ENCODE peak calls at places on chromosome 4, in five cellular contexts. N, Z, D, V and U are unnamed samples.

GRCh38 chr4:155758500-155759371 is at the start of gene GUCY1B1:
- DNase-seq in D (peak), N (peak), V (no peak), Z (peak), U (peak)

GRCh38 chr4:850323-850945 is 24.5 kb upstream of the CPLX1 start:
- DNase-seq in N (no peak), Z (no peak), D (no peak), V (no peak), U (no peak)

GRCh38 chr4:20532871-20533870 is 167.1 kb upstream of the PACRGL start:
- DNase-seq in D (no peak), V (no peak), N (no peak), Z (no peak), U (no peak)

GRCh38 chr4:131638776-131639175 is 1510.3 kb upstream of the PCDH10 start:
- DNase-seq in N (no peak), V (no peak), D (no peak), Z (no peak), U (no peak)

GRCh38 chr4:52017809-52018208 is 2.4 kb downstream of the LRRC66 start:
- DNase-seq in V (no peak), N (no peak), Z (no peak), D (no peak), U (no peak)

GRCh38 chr4:15882675-15883086 is 55.9 kb downstream of the FGFBP1 start:
- DNase-seq in Z (peak), D (peak), N (peak), V (peak), U (peak)

GRCh38 chr4:123444298-123444731 is 47.7 kb downstream of the SPRY1 start:
- DNase-seq in Z (peak), N (no peak), V (peak), D (peak), U (no peak)

GRCh38 chr4:172983014-172983413 is 185.6 kb upstream of the GALNT7 start:
- DNase-seq in D (no peak), Z (no peak), N (no peak), V (no peak), U (no peak)

GRCh38 chr4:111596491-111596890 is 548.8 kb upstream of the FAM241A start:
- DNase-seq in V (no peak), Z (no peak), N (no peak), D (no peak), U (no peak)

GRCh38 chr4:39563448-39563847 is 36.2 kb upstream of the UGDH start:
- DNase-seq in V (no peak), D (no peak), Z (no peak), N (no peak), U (no peak)

GRCh38 chr4:107037188-107037587 is 1.1 kb upstream of the DKK2 start:
- DNase-seq in D (peak), Z (peak), N (peak), V (no peak), U (no peak)

GRCh38 chr4:176413171-176413570 is 93.4 kb downstream of the SPCS3 start:
- DNase-seq in V (no peak), N (no peak), Z (no peak), D (no peak), U (no peak)

GRCh38 chr4:4327652-4328121 is 37.6 kb downstream of the ZBTB49 start:
- DNase-seq in V (peak), N (peak), Z (peak), D (no peak), U (no peak)

GRCh38 chr4:188372856-188373255 is 233.6 kb downstream of the TRIML1 start:
- DNase-seq in D (no peak), N (no peak), V (peak), Z (no peak), U (no peak)

GRCh38 chr4:74037076-74037475 is 1.4 kb downstream of the CXCL3 start:
- DNase-seq in D (no peak), Z (no peak), N (no peak), V (no peak), U (no peak)

GRCh38 chr4:174604198-174604597 is 81.9 kb upstream of the HPGD start:
- DNase-seq in D (no peak), N (no peak), V (no peak), Z (no peak), U (no peak)

GRCh38 chr4:165203541-165204461 is 3.6 kb upstream of the KLHL2 start:
- DNase-seq in Z (no peak), V (no peak), N (no peak), D (no peak), U (no peak)

GRCh38 chr4:1763550-1764080 is 29.5 kb upstream of the FGFR3 start:
- DNase-seq in Z (no peak), D (peak), N (no peak), V (peak), U (peak)

GRCh38 chr4:41590591-41590990 is 52.6 kb downstream of the LIMCH1 start:
- DNase-seq in V (no peak), Z (peak), N (no peak), D (no peak), U (no peak)

GRCh38 chr4:173346074-173346473 is 11.9 kb upstream of the HMGB2 start:
- DNase-seq in D (no peak), N (no peak), V (no peak), Z (no peak), U (no peak)

GRCh38 chr4:64780664-64781063 is 371.4 kb upstream of the TECRL start:
- DNase-seq in V (no peak), D (no peak), N (no peak), Z (no peak), U (no peak)

GRCh38 chr4:86019906-86020305 is 339.9 kb downstream of the MAPK10 start:
- DNase-seq in V (no peak), N (no peak), Z (no peak), D (no peak), U (no peak)

GRCh38 chr4:180098601-180099000 is 2144.6 kb upstream of the TENM3 start:
- DNase-seq in D (no peak), V (no peak), N (no peak), Z (no peak), U (no peak)

DNA sequence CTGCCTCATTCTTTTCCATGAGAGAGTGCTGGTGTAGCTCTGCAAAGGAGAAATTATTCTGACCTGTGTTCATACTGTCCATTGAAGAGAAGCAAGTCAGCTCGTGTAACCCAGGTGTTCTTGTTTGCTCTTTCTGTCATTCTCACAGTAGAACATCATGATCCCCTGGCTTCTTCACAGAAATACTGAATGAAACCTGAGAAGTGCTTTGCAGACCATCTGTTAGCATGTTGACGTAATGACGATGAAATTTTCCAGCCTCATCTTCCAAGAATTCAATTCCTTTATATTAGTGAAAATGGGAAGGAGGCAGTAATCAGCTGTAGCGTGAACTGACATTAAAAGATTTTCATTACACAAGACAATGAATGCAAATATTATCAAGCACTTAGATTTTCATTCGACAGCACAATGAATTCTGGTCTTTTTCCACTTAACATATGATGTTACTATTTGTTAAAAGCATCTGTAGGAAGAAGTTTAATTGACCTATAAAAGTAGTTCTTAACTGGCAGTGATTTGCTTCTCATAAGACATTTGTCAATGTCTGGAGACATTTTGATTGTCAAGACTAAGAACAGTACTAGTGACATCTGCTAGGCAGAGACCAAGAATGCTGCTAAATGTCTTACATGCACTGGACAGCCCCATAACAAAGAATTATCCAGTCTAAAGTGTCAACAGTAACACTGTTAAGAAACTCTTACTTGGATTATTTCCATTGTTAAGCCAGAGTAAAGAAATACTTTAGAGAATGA is 246.3 kb downstream of the BANK1 start:
- DNase-seq in D (no peak), Z (no peak), V (no peak), N (no peak), U (no peak)
- TF ChIP-seq EP300 in D (no peak), Z (no peak), V (no peak), N (no peak), U (no peak)

GRCh38 chr4:77273412-77273811 is 116.4 kb downstream of the CCNG2 start:
- DNase-seq in D (no peak), N (no peak), V (no peak), Z (no peak), U (no peak)
- TF ChIP-seq POLR2AphosphoS5 in D (no peak), N (no peak), V (no peak), Z (no peak), U (no peak)

DNA sequence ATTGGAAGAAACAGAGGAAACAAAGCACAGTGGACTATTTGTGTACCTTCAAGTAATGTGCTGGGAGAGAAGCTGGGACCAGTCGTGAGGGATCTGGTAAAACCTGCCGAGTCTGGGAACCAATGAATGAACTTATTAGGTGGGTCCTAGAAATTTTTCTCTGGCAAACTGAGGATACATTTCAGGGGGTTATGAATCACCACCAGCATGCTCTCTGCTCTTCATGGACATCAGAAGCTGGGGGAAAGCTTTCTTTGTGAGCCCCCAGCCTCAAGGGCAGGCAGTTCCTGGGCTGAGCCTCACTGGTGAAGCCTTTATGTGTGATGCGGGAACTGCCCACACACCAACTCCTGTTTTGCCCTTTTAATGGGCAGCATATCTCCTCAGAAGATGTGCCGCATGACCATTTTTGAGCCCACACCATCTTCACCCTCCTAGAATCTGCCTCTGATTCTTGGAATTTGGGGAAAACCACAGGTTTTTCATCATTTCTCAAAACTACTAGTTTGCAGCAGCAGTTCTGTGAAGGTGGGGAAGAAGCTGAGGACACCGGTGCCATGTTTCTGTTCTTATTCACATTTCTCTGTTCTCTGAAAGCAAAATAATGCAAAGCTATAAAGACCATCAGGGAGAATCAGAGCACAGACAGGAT is 95.5 kb upstream of the ENPP6 start:
- DNase-seq in N (no peak), Z (no peak), D (no peak), V (no peak), U (no peak)
- TF ChIP-seq POLR2A in N (no peak), Z (no peak), D (no peak), V (no peak), U (no peak)

GRCh38 chr4:80252427-80252826 is 14.0 kb upstream of the FGF5 start:
- DNase-seq in V (no peak), Z (no peak), N (no peak), D (no peak), U (no peak)

GRCh38 chr4:80253510-80253909 is 13.0 kb upstream of the FGF5 start:
- DNase-seq in D (no peak), V (no peak), N (no peak), Z (no peak), U (no peak)

GRCh38 chr4:80254114-80254513 is 12.3 kb upstream of the FGF5 start:
- DNase-seq in D (no peak), Z (no peak), N (no peak), V (no peak), U (no peak)

GRCh38 chr4:80255374-80256095 is 10.9 kb upstream of the FGF5 start:
- DNase-seq in V (no peak), D (no peak), Z (no peak), N (no peak), U (no peak)

DNA sequence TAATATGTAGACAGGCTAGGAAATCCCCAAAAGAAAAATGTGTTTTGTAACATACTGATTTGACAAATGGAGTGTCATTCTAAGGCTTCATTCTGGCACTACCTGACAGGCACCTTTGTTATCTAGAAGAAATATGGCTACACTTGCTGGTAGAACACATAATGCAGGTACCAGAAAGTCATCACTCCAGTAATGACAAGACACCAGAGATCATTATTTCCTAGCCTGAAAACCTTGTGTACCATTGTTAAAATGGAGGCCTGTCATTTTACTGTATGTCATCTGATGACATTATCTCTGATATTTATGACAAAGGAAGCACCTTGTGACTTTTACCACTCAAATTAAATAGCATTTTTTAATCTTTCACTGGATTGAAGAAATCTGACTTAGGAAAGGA is 13.5 kb upstream of the FGF5 start:
- DNase-seq in V (no peak), N (no peak), Z (no peak), D (no peak), U (no peak)
- TF ChIP-seq EP300 in V (no peak), N (no peak), Z (no peak), D (no peak), U (no peak)

DNA sequence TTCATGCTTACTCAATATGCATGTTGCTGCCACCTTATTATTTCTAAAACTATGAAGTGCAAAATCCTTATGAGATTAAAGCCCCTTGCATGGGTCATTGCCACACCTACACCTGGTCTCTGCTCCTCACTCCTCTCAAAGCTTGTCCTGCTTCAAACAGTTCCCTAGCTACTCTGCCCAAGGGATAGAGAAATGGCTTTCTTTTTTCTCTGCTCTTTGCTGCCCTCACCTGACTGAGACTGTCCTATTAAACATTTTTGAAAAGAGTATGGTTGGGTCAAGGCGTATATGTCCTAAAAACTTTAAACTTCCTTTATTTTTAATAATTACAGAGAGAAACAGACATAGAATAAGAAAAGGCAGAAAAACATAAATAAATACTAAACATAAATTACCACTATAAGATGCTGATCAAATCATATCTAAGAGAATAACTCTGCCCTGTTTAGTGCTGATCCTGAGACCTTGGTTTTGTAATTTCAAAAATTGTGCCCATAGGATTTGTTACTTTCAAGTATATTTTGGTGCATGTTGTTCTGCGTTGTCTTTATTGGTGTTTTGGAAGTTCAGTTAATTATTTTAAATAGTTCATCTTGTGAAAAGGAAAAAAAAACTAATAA is 704.9 kb upstream of the PABPC4L start:
- DNase-seq in N (no peak), Z (no peak), V (no peak), D (no peak), U (no peak)
- TF ChIP-seq POLR2AphosphoS5 in N (no peak), Z (no peak), V (no peak), D (no peak), U (no peak)

DNA sequence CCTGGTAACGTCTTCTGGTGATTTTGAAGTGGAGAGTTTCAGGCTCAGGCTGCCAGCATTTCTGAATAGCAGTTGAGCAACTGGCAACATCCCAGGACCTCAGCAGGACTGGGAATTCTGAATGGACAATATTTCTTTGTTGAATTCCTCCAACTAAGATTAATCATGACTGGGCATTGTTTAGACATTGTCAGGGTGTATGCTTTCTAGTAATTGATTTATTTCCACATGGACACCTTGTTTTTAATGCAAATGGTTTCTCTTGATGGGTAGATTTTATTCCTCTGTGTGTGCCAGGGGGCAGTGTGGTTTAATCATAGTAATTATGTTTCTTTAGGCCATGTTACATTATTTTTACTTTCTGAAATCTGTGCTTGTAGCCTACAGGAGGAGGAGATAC is 1004.7 kb upstream of the LCORL start:
- DNase-seq in N (peak), D (no peak), Z (peak), V (no peak), U (no peak)
- TF ChIP-seq POLR2A in N (no peak), D (no peak), Z (no peak), V (no peak), U (no peak)

DNA sequence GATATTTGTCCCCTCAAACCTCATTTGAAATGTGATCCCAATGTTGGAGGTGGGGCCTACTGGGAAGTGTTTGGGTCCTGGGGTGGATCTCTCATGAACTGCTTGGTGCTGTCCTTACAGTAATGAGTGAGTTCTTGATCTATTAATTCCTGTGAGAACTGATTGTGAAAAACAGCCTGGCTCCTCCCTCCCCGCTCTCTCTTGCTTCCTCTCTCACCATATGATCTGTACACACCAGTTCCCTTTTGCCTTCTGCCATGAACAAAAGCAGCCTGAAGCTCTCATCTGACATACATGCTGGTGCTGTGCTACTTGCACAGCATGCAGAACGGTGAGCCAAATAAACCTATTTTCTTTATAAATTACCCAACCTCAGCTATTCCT is 11.2 kb upstream of the YIPF7 start:
- DNase-seq in N (no peak), D (no peak), Z (no peak), V (no peak), U (no peak)
- TF ChIP-seq EP300 in N (no peak), D (no peak), Z (no peak), V (no peak), U (no peak)

GRCh38 chr4:24778427-24779225 is 16.7 kb upstream of the SOD3 start:
- DNase-seq in N (peak), D (peak), Z (no peak), V (no peak), U (no peak)
- TF ChIP-seq POLR2AphosphoS5 in N (peak), D (peak), Z (peak), V (no peak), U (peak)

GRCh38 chr4:153467154-153467896 is 1.2 kb downstream of the TMEM131L start:
- DNase-seq in D (peak), V (peak), Z (peak), N (peak), U (peak)

GRCh38 chr4:153465145-153465544 is 1.0 kb upstream of the TMEM131L start:
- DNase-seq in N (no peak), Z (no peak), D (no peak), V (no peak), U (no peak)

GRCh38 chr4:153465583-153465921 is 608 bp upstream of the TMEM131L start:
- DNase-seq in D (peak), V (peak), N (peak), Z (peak), U (peak)

GRCh38 chr4:153466637-153467153 is 535 bp downstream of the TMEM131L start:
- DNase-seq in V (no peak), D (no peak), Z (no peak), N (no peak), U (no peak)

GRCh38 chr4:153465922-153466636 is at the start of gene TMEM131L:
- DNase-seq in D (peak), N (peak), V (peak), Z (peak), U (peak)
- TF ChIP-seq POLR2A in D (peak), N (no peak), V (peak), Z (no peak), U (no peak)

GRCh38 chr4:69787879-69788278 is 27.5 kb upstream of the SULT1B1 start:
- DNase-seq in V (no peak), Z (no peak), D (no peak), N (no peak), U (no peak)
- TF ChIP-seq EP300 in V (no peak), Z (no peak), D (no peak), N (no peak), U (no peak)